ENCODE peak calls at places on chromosomes 6 and 20, in eight cellular contexts. U is smooth muscle cell of the brain vasculature; F is stimulated activated CD8-positive, alpha-beta memory T cell treated with anti-CD3 and anti-CD28 coated beads, Interleukin-15, amount 100 ng/mL, for 4 hours; M is cardiac muscle cell; K is naive thymus-derived CD8-positive, alpha-beta T cell; A is G401; N is GM20000; B is GM04504. S is an unnamed sample.

GRCh38 chr6:160137130-160137988 is 15.7 kb downstream of the SLC22A1 start:
- DNase-seq in U (no peak), F (no peak), M (no peak), K (no peak), A (no peak), N (no peak), B (no peak), S (no peak)

GRCh38 chr6:140542858-140543257 is 1168.4 kb upstream of the CITED2 start:
- DNase-seq in U (no peak), F (no peak), M (no peak), K (no peak), A (peak), N (no peak), B (no peak), S (peak)

GRCh38 chr6:137970368-137970767 is 103.3 kb downstream of the TNFAIP3 start:
- DNase-seq in U (no peak), F (no peak), M (no peak), K (no peak), A (no peak), N (peak), B (no peak), S (no peak)

GRCh38 chr20:38293490-38294333 is 10.2 kb upstream of the BPI start:
- DNase-seq in U (no peak), F (no peak), M (no peak), K (no peak), A (no peak), N (no peak), B (no peak), S (no peak)

GRCh38 chr6:142296975-142297604 is 4.7 kb upstream of the ADGRG6 start:
- DNase-seq in U (no peak), F (no peak), M (no peak), K (no peak), A (no peak), N (no peak), B (no peak), S (no peak)

GRCh38 chr6:47419621-47420020 is 58.0 kb upstream of the CD2AP start:
- DNase-seq in U (no peak), F (no peak), M (no peak), K (no peak), A (no peak), N (no peak), B (no peak), S (no peak)

GRCh38 chr6:15462717-15463525 is 199.9 kb downstream of the DTNBP1 start:
- DNase-seq in U (no peak), F (no peak), M (no peak), K (no peak), A (no peak), N (no peak), B (peak), S (no peak)

GRCh38 chr6:89050155-89050554 is 30.4 kb upstream of the PNRC1 start:
- DNase-seq in U (no peak), F (no peak), M (no peak), K (no peak), A (no peak), N (no peak), B (no peak), S (no peak)

GRCh38 chr20:37202267-37202943 is 23.1 kb upstream of the MROH8 start:
- DNase-seq in U (peak), F (no peak), M (peak), K (no peak), A (peak), N (no peak), B (peak), S (peak)

GRCh38 chr6:65787787-65788186 is 80.8 kb upstream of the EYS start:
- DNase-seq in U (no peak), F (no peak), M (no peak), K (no peak), A (no peak), N (no peak), B (no peak), S (no peak)

GRCh38 chr6:33343953-33344611 is 26.5 kb upstream of the ZBTB22 start:
- DNase-seq in U (no peak), F (peak), M (no peak), K (peak), A (no peak), N (peak), B (no peak), S (no peak)

GRCh38 chr6:63805808-63806572 is 170.4 kb downstream of the PHF3 start:
- DNase-seq in U (no peak), F (no peak), M (no peak), K (no peak), A (no peak), N (no peak), B (peak), S (no peak)

GRCh38 chr6:150894935-150895686 is 29.6 kb downstream of the MTHFD1L start:
- DNase-seq in U (peak), F (no peak), M (peak), K (no peak), A (peak), N (peak), B (no peak), S (no peak)

GRCh38 chr20:54545959-54546358 is 70.6 kb downstream of the DOK5 start:
- DNase-seq in U (no peak), F (no peak), M (no peak), K (no peak), A (no peak), N (no peak), B (no peak), S (no peak)

GRCh38 chr20:8144282-8145245 is 12.5 kb downstream of the PLCB1 start:
- DNase-seq in U (peak), F (no peak), M (no peak), K (no peak), A (no peak), N (no peak), B (peak), S (no peak)

GRCh38 chr6:87755697-87756671 is 54.0 kb upstream of the AKIRIN2 start:
- DNase-seq in U (no peak), F (no peak), M (no peak), K (no peak), A (no peak), N (no peak), B (no peak), S (no peak)

GRCh38 chr20:1313236-1313964 is 15.5 kb downstream of the SDCBP2 start:
- DNase-seq in U (peak), F (peak), M (peak), K (peak), A (peak), N (peak), B (no peak), S (peak)

GRCh38 chr20:22791877-22792525 is 207.6 kb upstream of the FOXA2 start:
- DNase-seq in U (no peak), F (no peak), M (no peak), K (no peak), A (no peak), N (no peak), B (no peak), S (no peak)

GRCh38 chr20:39524371-39524911 is 562.3 kb downstream of the DHX35 start:
- DNase-seq in U (no peak), F (no peak), M (no peak), K (no peak), A (peak), N (no peak), B (no peak), S (no peak)

GRCh38 chr20:63351811-63352591 is 9.1 kb downstream of the CHRNA4 start:
- DNase-seq in U (no peak), F (no peak), M (peak), K (no peak), A (peak), N (no peak), B (no peak), S (peak)

GRCh38 chr6:83879746-83880145 is 20.3 kb downstream of the CYB5R4 start:
- DNase-seq in U (no peak), F (no peak), M (no peak), K (no peak), A (no peak), N (no peak), B (peak), S (no peak)

GRCh38 chr6:21083708-21084107 is 509.8 kb upstream of the SOX4 start:
- DNase-seq in U (no peak), F (no peak), M (no peak), K (no peak), A (no peak), N (no peak), B (no peak), S (no peak)

GRCh38 chr20:22974354-22974753 is 60.8 kb upstream of the SSTR4 start:
- DNase-seq in U (no peak), F (no peak), M (peak), K (no peak), A (no peak), N (peak), B (no peak), S (no peak)

GRCh38 chr6:84645000-84645399 is 119.4 kb downstream of the TBX18 start:
- DNase-seq in U (no peak), F (no peak), M (no peak), K (no peak), A (no peak), N (no peak), B (no peak), S (no peak)

GRCh38 chr6:121436172-121436965 is 923 bp downstream of the GJA1 start:
- DNase-seq in U (no peak), F (no peak), M (peak), K (no peak), A (no peak), N (no peak), B (no peak), S (no peak)

GRCh38 chr20:51366155-51366886 is 176.2 kb downstream of the NFATC2 start:
- DNase-seq in U (peak), F (no peak), M (no peak), K (no peak), A (no peak), N (no peak), B (peak), S (no peak)

GRCh38 chr20:49306903-49307336 is 29.1 kb upstream of the ZNFX1 start:
- DNase-seq in U (no peak), F (no peak), M (no peak), K (no peak), A (no peak), N (no peak), B (no peak), S (no peak)

GRCh38 chr6:158536891-158537798 is 22.7 kb upstream of the TMEM181 start:
- DNase-seq in U (no peak), F (no peak), M (peak), K (no peak), A (no peak), N (peak), B (no peak), S (peak)

GRCh38 chr6:137866200-137866913 is 702 bp upstream of the TNFAIP3 start:
- DNase-seq in U (no peak), F (peak), M (no peak), K (no peak), A (peak), N (peak), B (no peak), S (peak)

GRCh38 chr20:18388860-18389259 is 78.0 kb downstream of the DZANK1 start:
- DNase-seq in U (peak), F (no peak), M (no peak), K (no peak), A (no peak), N (no peak), B (no peak), S (no peak)

GRCh38 chr6:44725070-44725469 is 337.6 kb downstream of the CDC5L start:
- DNase-seq in U (no peak), F (no peak), M (no peak), K (no peak), A (no peak), N (no peak), B (no peak), S (no peak)

GRCh38 chr20:48910360-48910781 is 11.1 kb upstream of the ARFGEF2 start:
- DNase-seq in U (no peak), F (no peak), M (no peak), K (peak), A (no peak), N (no peak), B (no peak), S (no peak)

GRCh38 chr20:25470045-25470444 is 62.6 kb downstream of the GINS1 start:
- DNase-seq in U (no peak), F (no peak), M (peak), K (no peak), A (peak), N (peak), B (no peak), S (peak)

GRCh38 chr6:167279766-167280440 is 11.2 kb upstream of the UNC93A start:
- DNase-seq in U (no peak), F (no peak), M (no peak), K (no peak), A (no peak), N (no peak), B (no peak), S (no peak)

GRCh38 chr20:11083841-11084240 is 410.0 kb upstream of the JAG1 start:
- DNase-seq in U (no peak), F (no peak), M (no peak), K (no peak), A (no peak), N (no peak), B (no peak), S (no peak)

GRCh38 chr6:12968290-12968689 is 251.7 kb downstream of the PHACTR1 start:
- DNase-seq in U (no peak), F (no peak), M (no peak), K (no peak), A (no peak), N (no peak), B (no peak), S (no peak)

GRCh38 chr6:25366785-25367657 is 87.8 kb downstream of the CARMIL1 start:
- DNase-seq in U (no peak), F (no peak), M (no peak), K (peak), A (no peak), N (peak), B (no peak), S (no peak)

S was measured in retina.